ENCODE peak calls at places on chromosomes 12 and 14, in ten cellular contexts. One of them, this sample, is unnamed.

GRCh38 chr12:29286081-29286800 is 94.7 kb downstream of the ERGIC2 start:
- DNase-seq in AG09309: no peak
- DNase-seq in esophagus squamous epithelium: no peak
- DNase-seq in MM.1S: no peak
- DNase-seq in endothelial cell: no peak
- DNase-seq in nephron progenitor cell: no peak
- DNase-seq in GM23338: no peak
- DNase-seq in AG04450: no peak
- DNase-seq in BE2C: no peak
- DNase-seq in left ventricle myocardium inferior: no peak
- DNase-seq in this sample: no peak

GRCh38 chr12:130141901-130142683 is 20.2 kb upstream of the FZD10 start:
- DNase-seq in AG09309: no peak
- DNase-seq in esophagus squamous epithelium: no peak
- DNase-seq in MM.1S: no peak
- DNase-seq in endothelial cell: no peak
- DNase-seq in nephron progenitor cell: no peak
- DNase-seq in GM23338: no peak
- DNase-seq in AG04450: no peak
- DNase-seq in BE2C: no peak
- DNase-seq in left ventricle myocardium inferior: no peak
- DNase-seq in this sample: no peak

GRCh38 chr14:76924363-76925151 is 98.3 kb downstream of the LRRC74A start:
- DNase-seq in AG09309: no peak
- DNase-seq in esophagus squamous epithelium: no peak
- DNase-seq in MM.1S: no peak
- DNase-seq in endothelial cell: peak; percentile 52
- DNase-seq in nephron progenitor cell: peak; percentile 66
- DNase-seq in GM23338: peak; percentile 99
- DNase-seq in AG04450: no peak
- DNase-seq in BE2C: peak; percentile 87
- DNase-seq in left ventricle myocardium inferior: no peak
- DNase-seq in this sample: peak; percentile 71

GRCh38 chr12:132357623-132358186 is 28.3 kb upstream of the GALNT9 start:
- DNase-seq in AG09309: no peak
- DNase-seq in esophagus squamous epithelium: no peak
- DNase-seq in MM.1S: no peak
- DNase-seq in endothelial cell: no peak
- DNase-seq in nephron progenitor cell: no peak
- DNase-seq in GM23338: no peak
- DNase-seq in AG04450: no peak
- DNase-seq in BE2C: no peak
- DNase-seq in left ventricle myocardium inferior: peak; percentile 5
- DNase-seq in this sample: no peak

GRCh38 chr14:23175823-23176222 is 7.6 kb downstream of the SLC7A8 start:
- DNase-seq in AG09309: no peak
- DNase-seq in esophagus squamous epithelium: no peak
- DNase-seq in MM.1S: no peak
- DNase-seq in endothelial cell: no peak
- DNase-seq in nephron progenitor cell: no peak
- DNase-seq in GM23338: no peak
- DNase-seq in AG04450: no peak
- DNase-seq in BE2C: no peak
- DNase-seq in left ventricle myocardium inferior: no peak
- DNase-seq in this sample: no peak

GRCh38 chr12:59075968-59076367 is 155.7 kb upstream of the LRIG3 start:
- DNase-seq in AG09309: no peak
- DNase-seq in esophagus squamous epithelium: no peak
- DNase-seq in MM.1S: no peak
- DNase-seq in endothelial cell: no peak
- DNase-seq in nephron progenitor cell: no peak
- DNase-seq in GM23338: no peak
- DNase-seq in AG04450: no peak
- DNase-seq in BE2C: no peak
- DNase-seq in left ventricle myocardium inferior: no peak
- DNase-seq in this sample: no peak

GRCh38 chr14:65631040-65631439 is 218.5 kb downstream of the FUT8 start:
- DNase-seq in AG09309: no peak
- DNase-seq in esophagus squamous epithelium: no peak
- DNase-seq in MM.1S: peak; percentile 30
- DNase-seq in endothelial cell: no peak
- DNase-seq in nephron progenitor cell: no peak
- DNase-seq in GM23338: no peak
- DNase-seq in AG04450: no peak
- DNase-seq in BE2C: no peak
- DNase-seq in left ventricle myocardium inferior: no peak
- DNase-seq in this sample: no peak

GRCh38 chr12:76568130-76568529 is 8.6 kb upstream of the OSBPL8 start:
- DNase-seq in AG09309: no peak
- DNase-seq in esophagus squamous epithelium: no peak
- DNase-seq in MM.1S: no peak
- DNase-seq in endothelial cell: no peak
- DNase-seq in nephron progenitor cell: no peak
- DNase-seq in GM23338: no peak
- DNase-seq in AG04450: no peak
- DNase-seq in BE2C: no peak
- DNase-seq in left ventricle myocardium inferior: no peak
- DNase-seq in this sample: no peak

GRCh38 chr12:98939350-98939749 is 294.3 kb downstream of the APAF1 start:
- DNase-seq in AG09309: peak; percentile 46
- DNase-seq in esophagus squamous epithelium: no peak
- DNase-seq in MM.1S: peak; percentile 25
- DNase-seq in endothelial cell: peak; percentile 33
- DNase-seq in nephron progenitor cell: peak; percentile 5
- DNase-seq in GM23338: peak; percentile 75
- DNase-seq in AG04450: no peak
- DNase-seq in BE2C: no peak
- DNase-seq in left ventricle myocardium inferior: no peak
- DNase-seq in this sample: peak; percentile 11
- TF ChIP-seq CTCF in AG09309: peak; percentile 74
- TF ChIP-seq CTCF in esophagus squamous epithelium: no peak
- TF ChIP-seq CTCF in MM.1S: peak; percentile 41
- TF ChIP-seq CTCF in endothelial cell: peak; percentile 55
- TF ChIP-seq CTCF in nephron progenitor cell: peak; percentile 51
- TF ChIP-seq CTCF in GM23338: peak; percentile 76
- TF ChIP-seq CTCF in AG04450: peak; percentile 60
- TF ChIP-seq CTCF in BE2C: peak; percentile 46
- TF ChIP-seq CTCF in left ventricle myocardium inferior: peak; percentile 33
- TF ChIP-seq CTCF in this sample: no peak

GRCh38 chr12:96356831-96357230 is 43.4 kb downstream of the CDK17 start:
- DNase-seq in AG09309: no peak
- DNase-seq in esophagus squamous epithelium: no peak
- DNase-seq in MM.1S: no peak
- DNase-seq in endothelial cell: no peak
- DNase-seq in nephron progenitor cell: no peak
- DNase-seq in GM23338: no peak
- DNase-seq in AG04450: no peak
- DNase-seq in BE2C: no peak
- DNase-seq in left ventricle myocardium inferior: no peak
- DNase-seq in this sample: no peak

GRCh38 chr12:96360550-96360949 is 39.7 kb downstream of the CDK17 start:
- DNase-seq in AG09309: no peak
- DNase-seq in esophagus squamous epithelium: no peak
- DNase-seq in MM.1S: no peak
- DNase-seq in endothelial cell: no peak
- DNase-seq in nephron progenitor cell: no peak
- DNase-seq in GM23338: no peak
- DNase-seq in AG04450: no peak
- DNase-seq in BE2C: no peak
- DNase-seq in left ventricle myocardium inferior: no peak
- DNase-seq in this sample: no peak

GRCh38 chr12:96354844-96355534 is 45.2 kb downstream of the CDK17 start:
- DNase-seq in AG09309: no peak
- DNase-seq in esophagus squamous epithelium: no peak
- DNase-seq in MM.1S: no peak
- DNase-seq in endothelial cell: no peak
- DNase-seq in nephron progenitor cell: no peak
- DNase-seq in GM23338: no peak
- DNase-seq in AG04450: no peak
- DNase-seq in BE2C: no peak
- DNase-seq in left ventricle myocardium inferior: no peak
- DNase-seq in this sample: no peak

GRCh38 chr12:96361074-96361473 is 39.2 kb downstream of the CDK17 start:
- DNase-seq in AG09309: no peak
- DNase-seq in esophagus squamous epithelium: no peak
- DNase-seq in MM.1S: no peak
- DNase-seq in endothelial cell: no peak
- DNase-seq in nephron progenitor cell: no peak
- DNase-seq in GM23338: peak; percentile 10
- DNase-seq in AG04450: no peak
- DNase-seq in BE2C: no peak
- DNase-seq in left ventricle myocardium inferior: no peak
- DNase-seq in this sample: no peak

DNA sequence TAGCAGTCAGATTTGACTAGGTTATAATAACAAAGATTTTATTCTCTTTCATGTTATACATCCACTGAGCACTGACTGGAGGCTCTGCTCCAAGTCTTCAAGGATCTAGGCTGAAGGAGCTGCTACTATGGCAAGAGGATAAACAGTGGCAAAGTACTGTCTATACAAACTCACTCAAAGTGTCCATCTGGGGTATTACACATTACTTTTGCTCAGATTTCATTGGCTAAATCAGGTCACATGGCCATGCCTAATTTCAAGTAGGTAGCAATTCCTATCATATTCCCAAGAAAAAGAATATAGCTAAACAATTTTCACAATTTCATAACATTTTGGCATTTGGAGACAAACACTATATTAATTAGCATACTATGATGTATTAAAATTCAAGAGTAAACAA is 40.9 kb downstream of the CDK17 start:
- DNase-seq in AG09309: no peak
- DNase-seq in esophagus squamous epithelium: no peak
- DNase-seq in MM.1S: no peak
- DNase-seq in endothelial cell: no peak
- DNase-seq in nephron progenitor cell: no peak
- DNase-seq in GM23338: no peak
- DNase-seq in AG04450: no peak
- DNase-seq in BE2C: no peak
- DNase-seq in left ventricle myocardium inferior: no peak
- DNase-seq in this sample: no peak
- TF ChIP-seq CTCF in AG09309: no peak
- TF ChIP-seq CTCF in esophagus squamous epithelium: no peak
- TF ChIP-seq CTCF in MM.1S: no peak
- TF ChIP-seq CTCF in endothelial cell: peak; percentile 23
- TF ChIP-seq CTCF in nephron progenitor cell: no peak
- TF ChIP-seq CTCF in GM23338: no peak
- TF ChIP-seq CTCF in AG04450: no peak
- TF ChIP-seq CTCF in BE2C: no peak
- TF ChIP-seq CTCF in left ventricle myocardium inferior: no peak
- TF ChIP-seq CTCF in this sample: peak; percentile 16

DNA sequence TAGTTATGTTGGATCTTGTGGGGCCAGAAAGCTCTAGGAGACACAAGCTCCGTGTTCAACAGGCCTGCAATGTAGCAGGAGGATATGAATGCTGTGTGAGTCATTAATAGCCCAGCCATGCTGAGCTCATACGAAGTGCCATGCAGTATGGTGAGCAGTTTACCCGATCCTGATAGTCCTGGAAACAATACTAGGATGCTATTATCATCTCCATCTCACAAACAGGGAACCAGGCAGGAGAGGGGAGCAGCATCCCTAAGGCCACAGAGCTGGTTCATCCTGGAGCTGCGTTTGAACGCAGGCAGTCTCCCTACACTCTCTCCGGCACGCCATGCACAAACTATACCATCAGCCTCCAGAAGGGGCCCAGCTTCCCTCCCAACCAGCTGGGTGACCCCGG is 20.5 kb downstream of the TTC7B start:
- DNase-seq in AG09309: peak; percentile 59
- DNase-seq in esophagus squamous epithelium: no peak
- DNase-seq in MM.1S: no peak
- DNase-seq in endothelial cell: peak; percentile 23
- DNase-seq in nephron progenitor cell: no peak
- DNase-seq in GM23338: peak; percentile 32
- DNase-seq in AG04450: peak; percentile 59
- DNase-seq in BE2C: peak; percentile 62
- DNase-seq in left ventricle myocardium inferior: no peak
- DNase-seq in this sample: no peak
- TF ChIP-seq CTCF in AG09309: no peak
- TF ChIP-seq CTCF in esophagus squamous epithelium: no peak
- TF ChIP-seq CTCF in MM.1S: no peak
- TF ChIP-seq CTCF in endothelial cell: no peak
- TF ChIP-seq CTCF in nephron progenitor cell: no peak
- TF ChIP-seq CTCF in GM23338: no peak
- TF ChIP-seq CTCF in AG04450: peak; percentile 10
- TF ChIP-seq CTCF in BE2C: no peak
- TF ChIP-seq CTCF in left ventricle myocardium inferior: no peak
- TF ChIP-seq CTCF in this sample: no peak

GRCh38 chr14:106488293-106488692 is 961.9 kb downstream of the TMEM121 start:
- DNase-seq in AG09309: no peak
- DNase-seq in esophagus squamous epithelium: no peak
- DNase-seq in MM.1S: no peak
- DNase-seq in endothelial cell: no peak
- DNase-seq in nephron progenitor cell: no peak
- DNase-seq in GM23338: no peak
- DNase-seq in AG04450: no peak
- DNase-seq in BE2C: no peak
- DNase-seq in left ventricle myocardium inferior: no peak
- DNase-seq in this sample: no peak

GRCh38 chr14:106489112-106489881 is 962.9 kb downstream of the TMEM121 start:
- DNase-seq in AG09309: no peak
- DNase-seq in esophagus squamous epithelium: no peak
- DNase-seq in MM.1S: no peak
- DNase-seq in endothelial cell: no peak
- DNase-seq in nephron progenitor cell: no peak
- DNase-seq in GM23338: no peak
- DNase-seq in AG04450: no peak
- DNase-seq in BE2C: no peak
- DNase-seq in left ventricle myocardium inferior: no peak
- DNase-seq in this sample: peak; percentile 63

GRCh38 chr14:106490442-106490841 is 964.1 kb downstream of the TMEM121 start:
- DNase-seq in AG09309: no peak
- DNase-seq in esophagus squamous epithelium: no peak
- DNase-seq in MM.1S: no peak
- DNase-seq in endothelial cell: no peak
- DNase-seq in nephron progenitor cell: no peak
- DNase-seq in GM23338: no peak
- DNase-seq in AG04450: no peak
- DNase-seq in BE2C: no peak
- DNase-seq in left ventricle myocardium inferior: no peak
- DNase-seq in this sample: no peak

GRCh38 chr14:106493962-106494823 is 967.8 kb downstream of the TMEM121 start:
- DNase-seq in AG09309: no peak
- DNase-seq in esophagus squamous epithelium: no peak
- DNase-seq in MM.1S: no peak
- DNase-seq in endothelial cell: no peak
- DNase-seq in nephron progenitor cell: no peak
- DNase-seq in GM23338: no peak
- DNase-seq in AG04450: no peak
- DNase-seq in BE2C: no peak
- DNase-seq in left ventricle myocardium inferior: no peak
- DNase-seq in this sample: no peak

DNA sequence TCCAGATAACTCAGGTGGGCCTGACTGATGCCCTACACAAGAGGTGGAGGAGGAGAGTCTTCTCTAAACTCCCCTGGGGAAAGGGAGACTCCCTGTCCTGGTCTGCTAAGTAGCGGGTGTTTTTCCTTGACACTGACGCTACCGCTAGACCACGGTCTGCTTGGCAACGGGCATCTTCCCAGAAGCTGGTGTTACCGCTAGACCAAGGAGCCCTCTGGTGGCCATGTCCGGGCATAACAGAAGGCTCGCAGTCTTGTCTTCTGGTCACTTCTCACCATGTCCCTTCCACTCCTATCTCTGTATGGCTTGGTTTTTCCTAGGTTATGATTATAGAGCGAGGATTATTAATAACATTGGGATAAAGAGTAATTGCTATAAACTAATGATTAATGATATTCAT is 965.5 kb downstream of the TMEM121 start:
- DNase-seq in AG09309: no peak
- DNase-seq in esophagus squamous epithelium: no peak
- DNase-seq in MM.1S: peak; percentile 35
- DNase-seq in endothelial cell: no peak
- DNase-seq in nephron progenitor cell: peak; percentile 2
- DNase-seq in GM23338: peak; percentile 20
- DNase-seq in AG04450: no peak
- DNase-seq in BE2C: peak; percentile 54
- DNase-seq in left ventricle myocardium inferior: no peak
- DNase-seq in this sample: peak; percentile 60
- TF ChIP-seq CTCF in AG09309: peak; percentile 28
- TF ChIP-seq CTCF in esophagus squamous epithelium: no peak
- TF ChIP-seq CTCF in MM.1S: peak; percentile 37
- TF ChIP-seq CTCF in endothelial cell: peak; percentile 17
- TF ChIP-seq CTCF in nephron progenitor cell: no peak
- TF ChIP-seq CTCF in GM23338: peak; percentile 26
- TF ChIP-seq CTCF in AG04450: peak; percentile 12
- TF ChIP-seq CTCF in BE2C: peak; percentile 59
- TF ChIP-seq CTCF in left ventricle myocardium inferior: no peak
- TF ChIP-seq CTCF in this sample: peak; percentile 58

This sample was measured in activated CD8-positive, alpha-beta T cell treated with anti-CD3 and anti-CD28 coated beads for 36 hours.